ENCODE peak calls at places on chromosomes 2 and 18, in four cellular contexts. C, E, W and H are unnamed samples.

GRCh38 chr2:35973132-35973736 is 382.3 kb upstream of the CRIM1 start:
- DNase-seq in C (no peak), E (no peak), W (no peak), H (no peak)

GRCh38 chr2:219661955-219662395 is 34.5 kb downstream of the SLC4A3 start:
- DNase-seq in C (no peak), E (peak), W (no peak), H (no peak)

GRCh38 chr2:65369574-65369973 is 62.8 kb downstream of the SPRED2 start:
- DNase-seq in C (no peak), E (no peak), W (no peak), H (no peak)

GRCh38 chr2:35374845-35375244 is 980.7 kb upstream of the CRIM1 start:
- DNase-seq in C (no peak), E (no peak), W (no peak), H (no peak)

GRCh38 chr2:84424152-84424551 is 34.9 kb downstream of the SUCLG1 start:
- DNase-seq in C (no peak), E (no peak), W (no peak), H (no peak)

GRCh38 chr2:45269149-45269793 is 260.0 kb upstream of the SIX2 start:
- DNase-seq in C (no peak), E (no peak), W (no peak), H (no peak)

GRCh38 chr2:11245322-11245721 is 90.1 kb downstream of the SLC66A3 start:
- DNase-seq in C (no peak), E (no peak), W (no peak), H (no peak)

GRCh38 chr18:8912348-8913057 is 190.0 kb upstream of the NDUFV2 start:
- DNase-seq in C (no peak), E (no peak), W (no peak), H (no peak)

GRCh38 chr2:111944536-111945210 is 46.3 kb downstream of the MERTK start:
- DNase-seq in C (no peak), E (no peak), W (no peak), H (no peak)

GRCh38 chr2:69645026-69645425 is 1.5 kb upstream of the AAK1 start:
- DNase-seq in C (peak), E (no peak), W (no peak), H (peak)

GRCh38 chr2:24404582-24404981 is 44.2 kb upstream of the ITSN2 start:
- DNase-seq in C (no peak), E (no peak), W (no peak), H (no peak)

GRCh38 chr18:41532344-41533086 is 422.5 kb upstream of the PIK3C3 start:
- DNase-seq in C (no peak), E (no peak), W (no peak), H (no peak)

GRCh38 chr2:37201766-37202165 is 5.5 kb downstream of the CEBPZOS start:
- DNase-seq in C (no peak), E (no peak), W (no peak), H (no peak)

GRCh38 chr18:45081579-45082181 is 401.0 kb downstream of the SETBP1 start:
- DNase-seq in C (no peak), E (no peak), W (no peak), H (no peak)

GRCh38 chr2:239321596-239322413 is 79.0 kb downstream of the HDAC4 start:
- DNase-seq in C (peak), E (no peak), W (no peak), H (no peak)

GRCh38 chr2:191691016-191691725 is 13.2 kb downstream of the NABP1 start:
- DNase-seq in C (peak), E (no peak), W (no peak), H (peak)

GRCh38 chr2:130374587-130375290 is 18.9 kb downstream of the PTPN18 start:
- DNase-seq in C (no peak), E (no peak), W (no peak), H (no peak)

GRCh38 chr2:208501217-208501616 is 94.6 kb downstream of the PTH2R start:
- DNase-seq in C (no peak), E (no peak), W (no peak), H (no peak)

GRCh38 chr18:79493801-79494211 is 98.1 kb downstream of the NFATC1 start:
- DNase-seq in C (no peak), E (no peak), W (no peak), H (no peak)

GRCh38 chr2:239271471-239272255 is 129.2 kb downstream of the HDAC4 start:
- DNase-seq in C (no peak), E (no peak), W (no peak), H (no peak)

GRCh38 chr2:177352441-177353070 is 40.0 kb upstream of the AGPS start:
- DNase-seq in C (no peak), E (no peak), W (no peak), H (no peak)

GRCh38 chr18:13035249-13035914 is 44.2 kb downstream of the CEP192 start:
- DNase-seq in C (no peak), E (no peak), W (no peak), H (no peak)

GRCh38 chr2:176118606-176119370 is 2.2 kb downstream of the HOXD10 start:
- DNase-seq in C (no peak), E (no peak), W (no peak), H (no peak)

GRCh38 chr2:125736306-125736705 is 919.7 kb upstream of the GYPC start:
- DNase-seq in C (no peak), E (no peak), W (no peak), H (no peak)

GRCh38 chr18:29226201-29226600 is 1049.3 kb upstream of the CDH2 start:
- DNase-seq in C (no peak), E (no peak), W (no peak), H (no peak)

GRCh38 chr18:33210575-33211189 is 229.8 kb downstream of the CCDC178 start:
- DNase-seq in C (no peak), E (no peak), W (no peak), H (no peak)

GRCh38 chr2:14501061-14501460 is 131.5 kb upstream of the LRATD1 start:
- DNase-seq in C (no peak), E (no peak), W (no peak), H (no peak)

GRCh38 chr2:67048314-67048713 is 348.8 kb upstream of the ETAA1 start:
- DNase-seq in C (no peak), E (no peak), W (no peak), H (no peak)

GRCh38 chr2:133862400-133862977 is 294.2 kb upstream of the NCKAP5 start:
- DNase-seq in C (no peak), E (no peak), W (no peak), H (no peak)

GRCh38 chr2:233819884-233820765 is 34.2 kb downstream of the HJURP start:
- DNase-seq in C (no peak), E (no peak), W (no peak), H (no peak)

GRCh38 chr18:27075828-27076227 is 109.3 kb downstream of the CHST9 start:
- DNase-seq in C (no peak), E (no peak), W (no peak), H (no peak)

GRCh38 chr2:100924520-100925451 is 77.3 kb upstream of the RPL31 start:
- DNase-seq in C (peak), E (no peak), W (no peak), H (no peak)

GRCh38 chr2:54228945-54229344 is 27.1 kb downstream of the TSPYL6 start:
- DNase-seq in C (no peak), E (no peak), W (no peak), H (no peak)

GRCh38 chr18:69161383-69162028 is 239.2 kb upstream of the DOK6 start:
- DNase-seq in C (no peak), E (no peak), W (no peak), H (no peak)

GRCh38 chr2:120104002-120104467 is 91.2 kb downstream of the EPB41L5 start:
- DNase-seq in C (no peak), E (no peak), W (no peak), H (no peak)

GRCh38 chr2:175742367-175742766 is 259.7 kb downstream of the LNPK start:
- DNase-seq in C (no peak), E (no peak), W (no peak), H (no peak)